ENCODE peak calls at places on chromosomes 16 and 17, in four cellular contexts. M is GM12878, N is H1, P is K562. J is an unnamed sample.

GRCh38 chr17:27216836-27217235 is 77.1 kb upstream of the WSB1 start:
- DNase-seq in M (no peak), N (no peak), P (no peak), J (no peak)

GRCh38 chr16:84054916-84055315 is 12.3 kb upstream of the SLC38A8 start:
- DNase-seq in M (no peak), N (no peak), P (no peak), J (no peak)

GRCh38 chr16:54142787-54143186 is 143.8 kb downstream of the IRX3 start:
- DNase-seq in M (no peak), N (no peak), P (no peak), J (no peak)

GRCh38 chr16:27408602-27409031 is 6.6 kb downstream of the IL21R start:
- DNase-seq in M (peak; percentile 79), N (no peak), P (no peak), J (no peak)

GRCh38 chr16:27286446-27286845 is 17.9 kb upstream of the NSMCE1 start:
- DNase-seq in M (no peak), N (no peak), P (no peak), J (no peak)

GRCh38 chr16:27335349-27336052 is 21.7 kb downstream of the IL4R start:
- DNase-seq in M (no peak), N (no peak), P (no peak), J (no peak)

GRCh38 chr17:31627960-31628359 is 231.1 kb downstream of the COPRS start:
- DNase-seq in M (no peak), N (no peak), P (no peak), J (no peak)

GRCh38 chr16:81752225-81752875 is 26.7 kb upstream of the PLCG2 start:
- DNase-seq in M (peak; percentile 72), N (no peak), P (peak; percentile 94), J (no peak)

GRCh38 chr17:70829876-70830275 is 660.5 kb downstream of the KCNJ2 start:
- DNase-seq in M (no peak), N (no peak), P (no peak), J (no peak)

GRCh38 chr16:81516478-81517149 is 72.0 kb downstream of the CMIP start:
- DNase-seq in M (no peak), N (no peak), P (no peak), J (peak; percentile 84)

GRCh38 chr17:8696456-8696855 is 48.2 kb downstream of the CCDC42 start:
- DNase-seq in M (no peak), N (no peak), P (no peak), J (no peak)
- H3K27ac ChIP-seq in M (no peak overlapping the region), N (peak overlapping the region; percentile 55), P (no peak overlapping the region), J (no peak overlapping the region)

GRCh38 chr17:50872710-50873424 is 6.7 kb upstream of the TOB1 start:
- DNase-seq in M (no peak), N (no peak), P (no peak), J (no peak)
- TF ChIP-seq NRF1 in M (no peak), N (no peak), P (no peak), J (no peak)

DNA sequence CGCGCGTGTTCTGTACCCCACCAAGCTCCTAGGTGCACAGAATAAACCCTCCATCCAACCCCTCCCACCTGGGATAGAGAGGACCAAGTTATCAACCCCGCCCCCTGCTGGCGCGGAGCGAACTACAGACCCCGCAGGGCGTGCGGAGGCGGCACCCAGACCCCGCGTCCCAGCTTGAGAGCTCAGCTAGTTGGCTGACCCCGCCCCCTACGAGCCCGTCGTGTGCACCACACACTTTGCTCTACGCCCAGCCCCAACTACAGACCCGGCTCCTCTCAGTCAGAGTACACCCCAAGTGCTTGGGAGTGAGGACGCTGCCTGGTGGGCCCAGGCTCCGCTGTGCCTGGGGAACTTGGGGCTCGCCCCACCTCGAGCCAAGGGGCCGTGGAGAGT is 1.5 kb downstream of the GRIN2A start:
- DNase-seq in M (no peak), N (peak; percentile 93), P (peak; percentile 65), J (peak; percentile 77)
- H3K27ac ChIP-seq in M (no peak overlapping the region), N (no peak overlapping the region), P (no peak overlapping the region), J (no peak overlapping the region)

DNA sequence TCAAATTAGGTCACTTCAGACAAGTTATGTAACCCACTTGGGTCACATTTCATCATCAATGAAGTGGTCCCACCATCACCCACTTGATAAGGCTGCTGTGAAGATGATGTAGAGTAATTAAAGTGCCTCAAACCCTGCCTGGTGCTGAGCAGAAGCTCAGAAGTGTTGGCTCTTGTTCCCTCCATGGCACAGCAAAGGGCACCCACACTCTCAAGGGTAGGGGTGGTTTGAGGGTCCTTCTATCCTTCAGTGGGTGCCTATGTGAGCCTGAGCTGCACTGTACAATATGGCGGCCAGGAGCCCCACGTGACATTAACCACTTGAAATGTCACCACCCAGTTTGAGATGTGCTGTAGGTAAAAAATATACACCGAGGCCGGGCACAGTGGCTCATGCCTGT is 71.5 kb downstream of the CYTH1 start:
- DNase-seq in M (no peak), N (no peak), P (no peak), J (no peak)
- TF ChIP-seq NRF1 in M (no peak), N (no peak), P (no peak), J (no peak)

GRCh38 chr16:85413713-85414663 is 199.1 kb upstream of the GSE1 start:
- DNase-seq in M (no peak), N (peak; percentile 35), P (no peak), J (no peak)
- H3K27ac ChIP-seq in M (no peak overlapping the region), N (no peak overlapping the region), P (no peak overlapping the region), J (no peak overlapping the region)

GRCh38 chr16:6019490-6019991 is 921.9 kb upstream of the EEF2KMT start:
- DNase-seq in M (no peak), N (peak; percentile 76), P (no peak), J (peak; percentile 78)

GRCh38 chr16:6023449-6023848 is 925.9 kb upstream of the EEF2KMT start:
- DNase-seq in M (no peak), N (no peak), P (no peak), J (no peak)

GRCh38 chr16:6021544-6021943 is 923.9 kb upstream of the EEF2KMT start:
- DNase-seq in M (no peak), N (no peak), P (no peak), J (no peak)

GRCh38 chr16:6018848-6019489 is 921.4 kb upstream of the EEF2KMT start:
- DNase-seq in M (no peak), N (peak; percentile 67), P (no peak), J (peak; percentile 77)

DNA sequence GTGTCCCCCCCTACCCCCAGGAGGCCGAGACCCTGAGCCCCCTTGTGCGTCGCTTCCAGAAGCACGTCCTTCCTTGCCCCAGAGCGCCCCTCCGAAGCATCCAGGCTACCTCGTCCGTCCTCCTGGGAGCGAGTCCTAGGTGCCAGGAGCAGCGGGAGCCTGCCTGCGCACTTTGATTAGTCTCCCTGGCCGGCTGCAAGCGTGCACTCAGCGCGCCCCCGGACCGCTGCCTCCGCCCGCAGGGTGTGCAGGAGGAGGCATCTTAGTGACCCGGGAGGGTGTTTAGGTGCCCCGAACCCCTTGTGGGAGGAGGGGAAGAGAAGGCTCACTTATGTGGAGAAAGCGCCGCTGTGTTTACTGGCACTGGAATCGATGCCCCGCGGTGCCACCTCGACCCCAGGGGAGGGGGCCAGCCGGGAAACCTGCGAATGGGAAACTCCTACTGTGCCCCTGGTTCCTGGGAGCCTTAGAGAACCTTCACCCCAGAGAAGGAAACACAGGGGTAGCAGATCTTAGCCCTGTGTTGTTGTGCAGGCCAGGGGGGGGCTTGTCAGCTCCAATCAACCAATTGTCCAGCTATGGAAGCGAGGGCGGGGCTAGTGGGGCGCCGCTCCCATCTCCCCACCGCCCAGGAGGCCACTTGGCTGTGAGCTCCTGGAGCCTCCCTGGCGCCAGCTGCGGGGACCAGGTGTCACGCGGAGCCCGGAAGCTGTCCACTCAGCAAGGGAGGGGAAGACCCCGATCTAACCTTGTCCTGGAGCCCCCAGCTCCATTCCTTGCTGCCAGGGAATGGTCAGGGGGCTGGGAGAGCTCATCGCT is 922.8 kb upstream of the EEF2KMT start:
- DNase-seq in M (no peak), N (peak; percentile 50), P (no peak), J (peak; percentile 67)
- TF ChIP-seq NRF1 in M (no peak), N (no peak), P (no peak), J (no peak)

GRCh38 chr16:18983565-18984424 is at the start of gene TMC7:
- DNase-seq in M (no peak), N (peak; percentile 93), P (peak; percentile 92), J (peak; percentile 94)
- H3K27ac ChIP-seq in M (no peak within 1 kb of the TSS), N (no peak within 1 kb of the TSS), P (peak within 1 kb of the TSS; percentile 23), J (peak within 1 kb of the TSS; percentile 24)

GRCh38 chr17:10585529-10585928 is 36.1 kb upstream of the MYH2 start:
- DNase-seq in M (no peak), N (no peak), P (peak; percentile 14), J (no peak)
- TF ChIP-seq NRF1 in M (no peak), N (no peak), P (no peak), J (no peak)

GRCh38 chr17:67526700-67527099 is 149.6 kb downstream of the PITPNC1 start:
- DNase-seq in M (no peak), N (no peak), P (no peak), J (no peak)

GRCh38 chr17:67531291-67531690 is 154.2 kb downstream of the PITPNC1 start:
- DNase-seq in M (no peak), N (peak; percentile 49), P (no peak), J (peak; percentile 50)

GRCh38 chr17:67525239-67526135 is 148.4 kb downstream of the PITPNC1 start:
- DNase-seq in M (no peak), N (no peak), P (no peak), J (no peak)

GRCh38 chr17:67532326-67532871 is 155.3 kb downstream of the PITPNC1 start:
- DNase-seq in M (no peak), N (no peak), P (no peak), J (no peak)

DNA sequence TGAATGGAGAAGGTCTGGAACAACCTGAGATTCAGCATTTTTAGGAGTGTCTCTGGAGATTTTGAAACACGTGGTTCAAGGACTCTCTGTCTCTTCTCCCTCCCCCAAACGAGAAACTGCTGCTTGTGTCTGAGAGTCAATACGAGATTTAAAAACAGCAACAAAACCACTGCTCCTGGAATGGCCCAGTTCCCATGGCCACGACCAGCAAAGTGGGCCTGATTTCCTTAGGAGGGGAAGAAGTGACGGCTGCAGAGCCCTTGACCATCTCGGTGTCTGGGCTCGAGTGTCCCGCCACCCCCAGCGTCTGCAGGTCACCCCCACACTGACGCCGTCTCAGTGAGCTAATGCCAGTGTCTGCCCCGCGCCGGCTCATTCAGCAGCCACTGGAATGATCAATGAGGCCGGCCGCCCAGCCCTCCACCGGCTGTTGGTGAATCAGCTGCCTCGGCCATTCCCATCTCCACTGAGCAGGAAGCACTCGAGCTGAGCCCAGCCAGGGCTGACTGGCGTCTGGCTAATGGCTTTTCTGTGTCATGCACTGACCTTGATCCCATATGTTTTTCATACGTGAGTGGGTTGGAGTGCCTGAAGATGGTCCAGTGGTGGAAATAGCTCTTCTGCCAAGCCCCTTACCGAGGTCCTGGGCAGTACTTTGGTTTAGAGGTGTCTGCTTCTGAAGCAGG is 151.8 kb downstream of the PITPNC1 start:
- DNase-seq in M (no peak), N (peak; percentile 67), P (no peak), J (peak; percentile 94)
- H3K27ac ChIP-seq in M (no peak overlapping the region), N (peak overlapping the region; percentile 21), P (no peak overlapping the region), J (peak overlapping the region; percentile 95)